ENCODE peak calls at places on chromosomes 4 and X, in six cellular contexts. A is GM12878, E is GM12891, M is HepG2, O is K562, W is H1. S is an unnamed sample.

GRCh38 chr4:48030470-48030869 is 13.9 kb downstream of the NIPAL1 start:
- DNase-seq in A (no peak), E (no peak), M (no peak), O (no peak), W (no peak), S (no peak)

GRCh38 chr4:31328921-31329320 is 608.8 kb downstream of the PCDH7 start:
- DNase-seq in A (no peak), E (no peak), M (no peak), O (no peak), W (no peak), S (no peak)

GRCh38 chr4:89298788-89299152 is 8.8 kb downstream of the GPRIN3 start:
- DNase-seq in A (no peak), E (no peak), M (no peak), O (no peak), W (no peak), S (no peak)

GRCh38 chr4:5238106-5238505 is 186.8 kb downstream of the STK32B start:
- DNase-seq in A (no peak), E (no peak), M (no peak), O (no peak), W (no peak), S (no peak)

GRCh38 chrX:20212486-20213089 is 54.1 kb downstream of the RPS6KA3 start:
- DNase-seq in A (peak), E (no peak), M (no peak), O (no peak), W (no peak), S (no peak)

GRCh38 chr4:100977746-100978397 is 369.5 kb downstream of the PPP3CA start:
- DNase-seq in A (no peak), E (no peak), M (no peak), O (no peak), W (no peak), S (no peak)

GRCh38 chr4:111943796-111944203 is 201.5 kb upstream of the FAM241A start:
- DNase-seq in A (no peak), E (peak), M (peak), O (no peak), W (peak), S (peak)

GRCh38 chr4:5054532-5054931 is 3.3 kb downstream of the STK32B start:
- DNase-seq in A (no peak), E (no peak), M (peak), O (no peak), W (no peak), S (no peak)

GRCh38 chr4:118743867-118744266 is 58.7 kb downstream of the METTL14 start:
- DNase-seq in A (no peak), E (no peak), M (no peak), O (no peak), W (no peak), S (no peak)

GRCh38 chr4:16942491-16942890 is 44.0 kb upstream of the LDB2 start:
- DNase-seq in A (no peak), E (no peak), M (no peak), O (peak), W (no peak), S (no peak)

GRCh38 chr4:181259081-181259480 is 984.1 kb upstream of the TENM3 start:
- DNase-seq in A (no peak), E (no peak), M (no peak), O (no peak), W (no peak), S (no peak)

GRCh38 chrX:17738002-17738713 is 865 bp downstream of the SCML1 start:
- DNase-seq in A (no peak), E (no peak), M (peak), O (no peak), W (peak), S (no peak)

GRCh38 chr4:126733301-126733700 is 899.5 kb upstream of the INTU start:
- DNase-seq in A (no peak), E (no peak), M (no peak), O (no peak), W (no peak), S (no peak)

GRCh38 chr4:38867478-38868054 is at the start of gene FAM114A1:
- DNase-seq in A (no peak), E (peak), M (peak), O (peak), W (peak), S (peak)

GRCh38 chr4:156673483-156673882 is 298.1 kb downstream of the PDGFC start:
- DNase-seq in A (no peak), E (no peak), M (no peak), O (no peak), W (no peak), S (no peak)

GRCh38 chr4:147157860-147158701 is 212.4 kb upstream of the TTC29 start:
- DNase-seq in A (no peak), E (no peak), M (peak), O (no peak), W (peak), S (no peak)

GRCh38 chrX:118228041-118228440 is 111.4 kb upstream of the KLHL13 start:
- DNase-seq in A (no peak), E (no peak), M (no peak), O (no peak), W (no peak), S (no peak)

DNA sequence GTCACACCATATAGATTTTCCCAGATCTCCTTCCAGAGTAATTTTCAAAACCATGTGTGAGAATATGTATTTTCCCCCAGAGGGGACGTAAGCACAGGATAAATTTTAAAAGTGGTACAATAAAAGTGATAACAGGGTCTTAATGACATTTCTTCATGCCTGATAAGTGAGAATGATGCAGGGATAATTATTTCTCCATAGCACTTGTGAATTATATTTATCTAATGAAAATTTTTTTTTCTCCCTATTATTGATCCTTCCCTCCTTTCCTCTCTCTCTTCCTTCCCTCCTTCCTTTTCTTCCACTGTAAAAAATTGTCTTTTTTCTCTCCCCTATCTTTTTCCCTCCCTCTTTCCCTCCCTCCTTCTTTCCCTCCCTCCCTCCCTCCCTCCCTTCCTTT is 17.0 kb upstream of the TRPC3 start:
- DNase-seq in A (no peak), E (no peak), M (no peak), O (no peak), W (no peak), S (no peak)
- TF ChIP-seq POLR2A in A (no peak), E (no peak), M (no peak), O (no peak), W (no peak), S (no peak)

GRCh38 chrX:45760187-45760742 is 559.6 kb upstream of the DIPK2B start:
- DNase-seq in A (no peak), E (no peak), M (no peak), O (no peak), W (no peak), S (no peak)

GRCh38 chrX:45765281-45765680 is 564.6 kb upstream of the DIPK2B start:
- DNase-seq in A (no peak), E (no peak), M (no peak), O (no peak), W (no peak), S (no peak)

GRCh38 chrX:45761920-45762319 is 561.2 kb upstream of the DIPK2B start:
- DNase-seq in A (no peak), E (no peak), M (no peak), O (no peak), W (no peak), S (no peak)

GRCh38 chrX:45765726-45766125 is 565.0 kb upstream of the DIPK2B start:
- DNase-seq in A (no peak), E (no peak), M (no peak), O (no peak), W (no peak), S (no peak)

DNA sequence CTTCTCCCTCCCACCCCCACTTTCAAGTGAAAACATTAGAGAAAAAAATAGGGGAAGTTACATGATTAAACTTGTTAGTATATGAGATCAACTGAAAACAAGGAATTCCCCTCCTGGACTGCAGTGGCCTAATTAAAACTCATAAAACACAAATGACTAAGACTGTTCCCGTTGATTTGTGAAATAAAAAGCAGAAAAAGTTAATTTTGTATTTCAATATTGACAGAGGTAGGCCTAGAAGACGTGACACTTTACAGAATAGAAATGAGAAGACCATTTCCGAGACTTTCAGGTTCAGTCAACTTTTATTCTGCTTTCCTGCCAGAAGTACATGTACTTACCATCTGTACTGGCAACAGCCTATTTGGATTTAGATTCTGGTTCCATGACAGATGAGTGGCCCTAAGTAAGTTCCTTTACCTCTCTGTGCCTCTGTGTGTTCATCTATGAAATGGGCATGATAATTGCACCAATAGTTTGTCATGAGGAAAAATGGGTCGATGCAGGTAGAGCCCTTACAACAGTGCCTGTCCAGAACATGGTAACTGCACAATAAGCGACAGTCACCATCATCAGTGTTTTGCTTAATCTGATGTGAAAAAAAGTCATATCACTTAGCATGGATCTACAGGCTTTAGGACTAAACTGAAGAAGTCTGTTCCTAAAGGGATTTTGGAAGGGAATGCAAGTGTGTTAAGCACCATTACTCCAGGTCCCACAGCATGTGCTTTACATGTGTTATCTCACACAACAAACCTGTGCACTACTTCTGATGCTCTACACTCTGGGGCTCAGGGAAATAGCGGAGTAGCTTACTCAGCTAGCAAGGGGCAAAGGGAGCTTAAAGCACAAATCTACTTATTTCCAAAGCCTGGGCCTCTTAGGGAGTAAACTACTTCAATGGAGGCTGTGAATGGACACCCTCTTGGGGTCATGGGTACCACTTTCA is 562.3 kb upstream of the DIPK2B start:
- DNase-seq in A (peak), E (no peak), M (no peak), O (no peak), W (no peak), S (no peak)
- TF ChIP-seq POLR2AphosphoS5 in A (no peak), E (no peak), M (no peak), O (no peak), W (no peak), S (peak)

GRCh38 chr4:87399954-87400353 is 9.0 kb upstream of the HSD17B11 start:
- DNase-seq in A (no peak), E (no peak), M (no peak), O (no peak), W (no peak), S (no peak)
- TF ChIP-seq TAF1 in A (no peak), E (no peak), M (no peak), O (no peak), W (no peak), S (no peak)

GRCh38 chr4:133147365-133147821 is 1.7 kb upstream of the PCDH10 start:
- DNase-seq in A (no peak), E (no peak), M (no peak), O (no peak), W (peak), S (no peak)
- TF ChIP-seq POLR2A in A (no peak), E (no peak), M (no peak), O (no peak), W (no peak), S (no peak)

S was measured in GM12892.